ENCODE peak calls at places on chromosomes 1 and 21, in seven cellular contexts. X, R, B, C, Y, T and F are unnamed samples.

GRCh38 chr1:154176341-154176740 is 15.6 kb downstream of the TPM3 start:
- DNase-seq in X (no peak), R (no peak), B (no peak), C (no peak), Y (no peak), T (no peak), F (no peak)

GRCh38 chr1:215277537-215277936 is 195.0 kb downstream of the KCNK2 start:
- DNase-seq in X (no peak), R (no peak), B (no peak), C (no peak), Y (no peak), T (no peak), F (no peak)

GRCh38 chr1:245292571-245292970 is 137.8 kb downstream of the KIF26B start:
- DNase-seq in X (no peak), R (no peak), B (no peak), C (no peak), Y (no peak), T (no peak), F (no peak)

GRCh38 chr1:88488277-88488676 is 195.8 kb upstream of the PKN2 start:
- DNase-seq in X (no peak), R (no peak), B (no peak), C (no peak), Y (no peak), T (no peak), F (no peak)

GRCh38 chr1:210250998-210251679 is 18.5 kb downstream of the SERTAD4 start:
- DNase-seq in X (peak; percentile 95), R (peak; percentile 15), B (no peak), C (peak; percentile 46), Y (peak; percentile 63), T (peak; percentile 58), F (peak; percentile 93)

GRCh38 chr1:234123867-234124266 is 219.4 kb downstream of the SLC35F3 start:
- DNase-seq in X (no peak), R (no peak), B (no peak), C (no peak), Y (no peak), T (no peak), F (no peak)

GRCh38 chr1:186271032-186271431 is 104.0 kb downstream of the TPR start:
- DNase-seq in X (no peak), R (no peak), B (no peak), C (no peak), Y (no peak), T (no peak), F (no peak)

GRCh38 chr1:156200062-156200461 is 6.2 kb downstream of the SLC25A44 start:
- DNase-seq in X (no peak), R (no peak), B (no peak), C (no peak), Y (no peak), T (no peak), F (no peak)

GRCh38 chr21:40662889-40663288 is 184.1 kb downstream of the DSCAM start:
- DNase-seq in X (no peak), R (no peak), B (no peak), C (no peak), Y (no peak), T (no peak), F (no peak)

GRCh38 chr1:245710961-245711903 is 556.4 kb downstream of the KIF26B start:
- DNase-seq in X (no peak), R (no peak), B (no peak), C (no peak), Y (no peak), T (no peak), F (peak; percentile 80)

GRCh38 chr1:159005676-159006075 is 4.0 kb upstream of the IFI16 start:
- DNase-seq in X (no peak), R (no peak), B (no peak), C (no peak), Y (no peak), T (no peak), F (peak; percentile 73)

GRCh38 chr1:234584926-234585325 is 25.1 kb downstream of the IRF2BP2 start:
- DNase-seq in X (no peak), R (no peak), B (no peak), C (no peak), Y (no peak), T (peak; percentile 64), F (no peak)

GRCh38 chr1:4652631-4653327 is 1.6 kb upstream of the AJAP1 start:
- DNase-seq in X (peak; percentile 32), R (peak; percentile 8), B (peak; percentile 60), C (peak; percentile 39), Y (peak; percentile 41), T (peak; percentile 83), F (peak; percentile 89)

GRCh38 chr1:1136547-1137230 is 20.8 kb upstream of the C1orf159 start:
- DNase-seq in X (peak; percentile 64), R (no peak), B (no peak), C (peak; percentile 63), Y (peak; percentile 91), T (no peak), F (no peak)

GRCh38 chr21:17003221-17003620 is 509.6 kb upstream of the CXADR start:
- DNase-seq in X (no peak), R (no peak), B (no peak), C (no peak), Y (no peak), T (no peak), F (no peak)

GRCh38 chr21:39737376-39738000 is 7.5 kb upstream of the IGSF5 start:
- DNase-seq in X (no peak), R (no peak), B (no peak), C (no peak), Y (no peak), T (no peak), F (no peak)

GRCh38 chr1:178727014-178727895 is 2.2 kb downstream of the RALGPS2 start:
- DNase-seq in X (no peak), R (no peak), B (no peak), C (no peak), Y (no peak), T (peak; percentile 57), F (no peak)

GRCh38 chr1:46513536-46513935 is 23.9 kb downstream of the DMBX1 start:
- DNase-seq in X (no peak), R (no peak), B (no peak), C (no peak), Y (no peak), T (no peak), F (no peak)

GRCh38 chr1:99622702-99623347 is 23.1 kb upstream of the PALMD start:
- DNase-seq in X (no peak), R (no peak), B (no peak), C (no peak), Y (no peak), T (no peak), F (no peak)

GRCh38 chr1:150280138-150280707 is 2.1 kb upstream of the CIART start:
- DNase-seq in X (no peak), R (no peak), B (no peak), C (no peak), Y (peak; percentile 40), T (no peak), F (no peak)

GRCh38 chr1:150281758-150282557 is at the start of gene CIART:
- DNase-seq in X (peak; percentile 91), R (no peak), B (peak; percentile 74), C (peak; percentile 95), Y (peak; percentile 93), T (peak; percentile 93), F (peak; percentile 95)

GRCh38 chr1:150283260-150283659 is 906 bp downstream of the CIART start:
- DNase-seq in X (no peak), R (no peak), B (no peak), C (no peak), Y (no peak), T (no peak), F (no peak)

GRCh38 chr1:150281221-150281757 is 1.1 kb upstream of the CIART start:
- DNase-seq in X (peak; percentile 62), R (no peak), B (peak; percentile 66), C (peak; percentile 76), Y (peak; percentile 80), T (peak; percentile 86), F (peak; percentile 89)

DNA sequence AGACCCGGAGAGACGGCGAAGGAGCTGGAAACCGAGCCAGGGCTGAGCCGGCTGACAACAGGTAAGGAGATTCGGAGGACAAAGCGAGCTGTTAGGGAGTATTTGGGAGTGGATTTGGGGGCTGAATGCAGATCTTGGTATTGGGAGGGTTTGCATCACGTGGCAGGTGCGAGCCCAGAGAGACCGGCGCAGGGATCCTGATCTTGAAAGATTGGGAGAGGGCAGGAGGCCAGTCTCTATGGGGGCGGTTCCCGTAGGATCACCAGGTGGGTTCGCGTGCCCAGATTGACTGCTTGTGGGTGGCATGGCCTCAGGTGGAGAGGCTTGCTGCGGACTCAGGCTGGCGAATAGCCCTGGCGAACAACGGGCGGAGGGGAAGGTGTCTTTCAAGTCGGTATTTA is 204 bp downstream of the CIART start:
- DNase-seq in X (no peak), R (no peak), B (no peak), C (peak; percentile 68), Y (no peak), T (no peak), F (no peak)
- H3K4me3 ChIP-seq in X (peak overlapping the region; percentile 52), R (no peak overlapping the region), B (peak overlapping the region; percentile 37), C (peak overlapping the region; percentile 39), Y (peak overlapping the region; percentile 50), T (peak overlapping the region; percentile 44), F (peak overlapping the region; percentile 71)

GRCh38 chr1:202125611-202126010 is 2.9 kb downstream of the GPR37L1 start:
- DNase-seq in X (no peak), R (no peak), B (no peak), C (no peak), Y (no peak), T (no peak), F (no peak)

GRCh38 chr1:202121006-202121405 is 1.7 kb upstream of the GPR37L1 start:
- DNase-seq in X (no peak), R (no peak), B (no peak), C (no peak), Y (no peak), T (no peak), F (peak; percentile 38)

GRCh38 chr1:202124107-202124506 is 1.4 kb downstream of the GPR37L1 start:
- DNase-seq in X (no peak), R (no peak), B (no peak), C (no peak), Y (no peak), T (no peak), F (peak; percentile 44)

GRCh38 chr1:202122639-202123335 is at the start of gene GPR37L1:
- DNase-seq in X (peak; percentile 65), R (no peak), B (no peak), C (peak; percentile 75), Y (peak; percentile 77), T (peak; percentile 79), F (peak; percentile 93)

GRCh38 chr1:202123336-202123813 is 658 bp downstream of the GPR37L1 start:
- DNase-seq in X (no peak), R (no peak), B (no peak), C (no peak), Y (no peak), T (no peak), F (peak; percentile 49)
- H3K27ac ChIP-seq in X (no peak overlapping the region), R (no peak overlapping the region), B (no peak overlapping the region), C (no peak overlapping the region), Y (no peak overlapping the region), T (no peak overlapping the region), F (no peak overlapping the region)

GRCh38 chr1:93995837-93996526 is 86.8 kb upstream of the GCLM start:
- DNase-seq in X (peak; percentile 33), R (no peak), B (no peak), C (no peak), Y (no peak), T (no peak), F (no peak)
- TF ChIP-seq CTCF in X (no peak), R (no peak), B (no peak), C (no peak), Y (no peak), T (no peak), F (no peak)

DNA sequence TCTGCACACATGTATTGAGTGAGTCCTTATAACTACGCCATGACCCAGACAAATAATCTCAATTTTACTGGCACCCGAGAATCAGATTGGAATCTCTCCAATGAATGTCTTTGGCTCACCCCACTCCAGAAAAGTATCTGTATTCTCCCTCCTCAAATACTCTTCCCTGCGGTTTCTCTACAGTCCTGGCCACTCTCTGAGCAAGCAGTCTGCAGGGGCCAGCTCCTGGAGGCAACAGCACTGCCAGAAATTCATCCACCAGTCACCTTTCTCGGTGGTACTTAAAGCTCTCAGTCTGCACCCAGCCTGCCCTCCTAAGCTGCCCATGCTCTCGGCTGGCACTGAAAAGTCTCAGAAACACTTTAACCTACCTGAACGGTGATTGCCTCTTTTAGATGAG is 16.1 kb upstream of the LYST start:
- DNase-seq in X (no peak), R (no peak), B (no peak), C (no peak), Y (no peak), T (no peak), F (no peak)
- H3K4me3 ChIP-seq in X (peak overlapping the region; percentile 13), R (no peak overlapping the region), B (no peak overlapping the region), C (peak overlapping the region; percentile 18), Y (peak overlapping the region; percentile 33), T (no peak overlapping the region), F (no peak overlapping the region)